ENCODE peak calls at places on chromosome 14, in six cellular contexts. One of them, this sample, is unnamed.

GRCh38 chr14:104094709-104095425 is 9.4 kb downstream of the ASPG start:
- DNase-seq in HepG2: no peak
- DNase-seq in GM12878: no peak
- DNase-seq in K562: peak
- DNase-seq in H1: peak
- DNase-seq in GM12891: peak
- DNase-seq in this sample: peak

GRCh38 chr14:104870368-104871144 is 5.5 kb downstream of the CEP170B start:
- DNase-seq in HepG2: peak
- DNase-seq in GM12878: no peak
- DNase-seq in K562: peak
- DNase-seq in H1: no peak
- DNase-seq in GM12891: no peak
- DNase-seq in this sample: no peak

GRCh38 chr14:58744951-58745350 is 107.2 kb downstream of the DACT1 start:
- DNase-seq in HepG2: no peak
- DNase-seq in GM12878: no peak
- DNase-seq in K562: no peak
- DNase-seq in H1: no peak
- DNase-seq in GM12891: no peak
- DNase-seq in this sample: no peak

GRCh38 chr14:83053022-83053710 is 1519.5 kb upstream of the SEL1L start:
- DNase-seq in HepG2: no peak
- DNase-seq in GM12878: no peak
- DNase-seq in K562: no peak
- DNase-seq in H1: no peak
- DNase-seq in GM12891: no peak
- DNase-seq in this sample: no peak

GRCh38 chr14:73717247-73717646 is 3.1 kb upstream of the PNMA1 start:
- DNase-seq in HepG2: no peak
- DNase-seq in GM12878: no peak
- DNase-seq in K562: no peak
- DNase-seq in H1: no peak
- DNase-seq in GM12891: no peak
- DNase-seq in this sample: no peak

GRCh38 chr14:104554088-104554607 is 25.4 kb upstream of the C14orf180 start:
- DNase-seq in HepG2: no peak
- DNase-seq in GM12878: no peak
- DNase-seq in K562: no peak
- DNase-seq in H1: no peak
- DNase-seq in GM12891: no peak
- DNase-seq in this sample: peak

GRCh38 chr14:56896231-56896630 is 86.0 kb upstream of the OTX2 start:
- DNase-seq in HepG2: no peak
- DNase-seq in GM12878: no peak
- DNase-seq in K562: no peak
- DNase-seq in H1: no peak
- DNase-seq in GM12891: no peak
- DNase-seq in this sample: no peak

GRCh38 chr14:53741379-53742225 is 215.0 kb downstream of the BMP4 start:
- DNase-seq in HepG2: no peak
- DNase-seq in GM12878: no peak
- DNase-seq in K562: no peak
- DNase-seq in H1: no peak
- DNase-seq in GM12891: no peak
- DNase-seq in this sample: no peak

GRCh38 chr14:36944307-36945010 is 227.9 kb downstream of the SLC25A21 start:
- DNase-seq in HepG2: no peak
- DNase-seq in GM12878: no peak
- DNase-seq in K562: peak
- DNase-seq in H1: no peak
- DNase-seq in GM12891: no peak
- DNase-seq in this sample: no peak

GRCh38 chr14:39367387-39367751 is 64.9 kb downstream of the FBXO33 start:
- DNase-seq in HepG2: no peak
- DNase-seq in GM12878: no peak
- DNase-seq in K562: no peak
- DNase-seq in H1: peak
- DNase-seq in GM12891: no peak
- DNase-seq in this sample: no peak

GRCh38 chr14:94505641-94506040 is 3.6 kb downstream of the SERPINA12 start:
- DNase-seq in HepG2: no peak
- DNase-seq in GM12878: no peak
- DNase-seq in K562: no peak
- DNase-seq in H1: no peak
- DNase-seq in GM12891: no peak
- DNase-seq in this sample: no peak

GRCh38 chr14:87233806-87234384 is 759.1 kb downstream of the GALC start:
- DNase-seq in HepG2: no peak
- DNase-seq in GM12878: no peak
- DNase-seq in K562: no peak
- DNase-seq in H1: no peak
- DNase-seq in GM12891: no peak
- DNase-seq in this sample: no peak

GRCh38 chr14:90093942-90094595 is 32.3 kb downstream of the KCNK13 start:
- DNase-seq in HepG2: no peak
- DNase-seq in GM12878: no peak
- DNase-seq in K562: no peak
- DNase-seq in H1: no peak
- DNase-seq in GM12891: no peak
- DNase-seq in this sample: no peak

GRCh38 chr14:58785741-58786140 is 148.0 kb downstream of the DACT1 start:
- DNase-seq in HepG2: no peak
- DNase-seq in GM12878: no peak
- DNase-seq in K562: no peak
- DNase-seq in H1: no peak
- DNase-seq in GM12891: no peak
- DNase-seq in this sample: no peak

GRCh38 chr14:104109121-104109541 is 23.6 kb downstream of the ASPG start:
- DNase-seq in HepG2: no peak
- DNase-seq in GM12878: no peak
- DNase-seq in K562: no peak
- DNase-seq in H1: no peak
- DNase-seq in GM12891: no peak
- DNase-seq in this sample: no peak

GRCh38 chr14:70654609-70655008 is 12.9 kb downstream of the TTC9 start:
- DNase-seq in HepG2: no peak
- DNase-seq in GM12878: peak
- DNase-seq in K562: no peak
- DNase-seq in H1: no peak
- DNase-seq in GM12891: no peak
- DNase-seq in this sample: no peak

GRCh38 chr14:20612403-20612802 is 21.2 kb upstream of the RNASE12 start:
- DNase-seq in HepG2: no peak
- DNase-seq in GM12878: no peak
- DNase-seq in K562: no peak
- DNase-seq in H1: no peak
- DNase-seq in GM12891: no peak
- DNase-seq in this sample: no peak

GRCh38 chr14:96284430-96284829 is 28.4 kb downstream of the BDKRB1 start:
- DNase-seq in HepG2: no peak
- DNase-seq in GM12878: no peak
- DNase-seq in K562: no peak
- DNase-seq in H1: no peak
- DNase-seq in GM12891: no peak
- DNase-seq in this sample: no peak

GRCh38 chr14:96286251-96286650 is 30.2 kb downstream of the BDKRB1 start:
- DNase-seq in HepG2: no peak
- DNase-seq in GM12878: no peak
- DNase-seq in K562: no peak
- DNase-seq in H1: no peak
- DNase-seq in GM12891: no peak
- DNase-seq in this sample: no peak

GRCh38 chr14:96284008-96284407 is 28.0 kb downstream of the BDKRB1 start:
- DNase-seq in HepG2: no peak
- DNase-seq in GM12878: no peak
- DNase-seq in K562: no peak
- DNase-seq in H1: no peak
- DNase-seq in GM12891: no peak
- DNase-seq in this sample: no peak

GRCh38 chr14:96285667-96286066 is 29.7 kb downstream of the BDKRB1 start:
- DNase-seq in HepG2: no peak
- DNase-seq in GM12878: no peak
- DNase-seq in K562: peak
- DNase-seq in H1: no peak
- DNase-seq in GM12891: no peak
- DNase-seq in this sample: no peak

GRCh38 chr14:96287856-96288255 is 31.8 kb downstream of the BDKRB1 start:
- DNase-seq in HepG2: no peak
- DNase-seq in GM12878: no peak
- DNase-seq in K562: no peak
- DNase-seq in H1: no peak
- DNase-seq in GM12891: no peak
- DNase-seq in this sample: no peak
- TF ChIP-seq TAF1 in HepG2: no peak
- TF ChIP-seq TAF1 in GM12878: no peak
- TF ChIP-seq TAF1 in K562: no peak
- TF ChIP-seq TAF1 in H1: no peak
- TF ChIP-seq TAF1 in GM12891: no peak
- TF ChIP-seq TAF1 in this sample: no peak

GRCh38 chr14:63962896-63963295 is 110.1 kb downstream of the SYNE2 start:
- DNase-seq in HepG2: no peak
- DNase-seq in GM12878: no peak
- DNase-seq in K562: no peak
- DNase-seq in H1: no peak
- DNase-seq in GM12891: no peak
- DNase-seq in this sample: no peak

GRCh38 chr14:63956326-63956725 is 103.5 kb downstream of the SYNE2 start:
- DNase-seq in HepG2: no peak
- DNase-seq in GM12878: no peak
- DNase-seq in K562: no peak
- DNase-seq in H1: no peak
- DNase-seq in GM12891: no peak
- DNase-seq in this sample: no peak

GRCh38 chr14:63964063-63964462 is 111.3 kb downstream of the SYNE2 start:
- DNase-seq in HepG2: no peak
- DNase-seq in GM12878: no peak
- DNase-seq in K562: no peak
- DNase-seq in H1: no peak
- DNase-seq in GM12891: no peak
- DNase-seq in this sample: no peak

GRCh38 chr14:63966407-63966806 is 113.6 kb downstream of the SYNE2 start:
- DNase-seq in HepG2: no peak
- DNase-seq in GM12878: no peak
- DNase-seq in K562: no peak
- DNase-seq in H1: no peak
- DNase-seq in GM12891: no peak
- DNase-seq in this sample: no peak

DNA sequence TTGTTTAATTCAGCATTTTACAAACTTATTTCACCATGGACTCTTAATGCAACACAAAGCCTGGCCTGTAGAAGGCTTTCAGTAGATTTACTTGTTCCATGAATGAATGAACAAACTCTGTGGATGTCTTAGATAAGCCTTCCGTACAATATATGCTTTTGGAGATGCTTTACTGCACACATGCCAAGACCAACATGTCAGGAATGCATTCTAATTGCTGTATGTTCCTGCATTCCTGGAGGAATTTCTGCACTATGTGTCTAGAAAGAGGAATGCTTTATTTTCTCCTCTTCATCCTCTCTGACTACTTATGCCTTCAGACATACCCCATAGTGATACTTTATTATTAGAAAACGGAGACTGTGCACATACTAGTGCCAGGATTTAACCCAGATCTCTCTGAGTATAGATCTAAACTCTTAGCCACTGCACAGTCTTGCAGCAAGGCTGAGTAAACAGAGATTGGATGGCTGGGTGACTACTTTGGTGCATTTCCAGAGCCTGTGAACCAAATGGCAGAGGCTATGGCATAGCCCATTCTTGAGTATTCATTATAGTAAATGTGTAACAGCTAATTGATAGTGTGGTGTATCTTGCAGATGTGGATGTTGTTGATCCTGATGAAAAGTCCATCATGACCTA is 108.2 kb downstream of the SYNE2 start:
- DNase-seq in HepG2: no peak
- DNase-seq in GM12878: no peak
- DNase-seq in K562: no peak
- DNase-seq in H1: no peak
- DNase-seq in GM12891: no peak
- DNase-seq in this sample: no peak
- TF ChIP-seq POLR2A in HepG2: no peak
- TF ChIP-seq POLR2A in GM12878: no peak
- TF ChIP-seq POLR2A in K562: no peak
- TF ChIP-seq POLR2A in H1: no peak
- TF ChIP-seq POLR2A in GM12891: no peak
- TF ChIP-seq POLR2A in this sample: no peak

GRCh38 chr14:84065811-84066210 is 1464.1 kb upstream of the FLRT2 start:
- DNase-seq in HepG2: no peak
- DNase-seq in GM12878: no peak
- DNase-seq in K562: no peak
- DNase-seq in H1: no peak
- DNase-seq in GM12891: no peak
- DNase-seq in this sample: no peak
- TF ChIP-seq TAF1 in HepG2: no peak
- TF ChIP-seq TAF1 in GM12878: no peak
- TF ChIP-seq TAF1 in K562: no peak
- TF ChIP-seq TAF1 in H1: no peak
- TF ChIP-seq TAF1 in GM12891: no peak
- TF ChIP-seq TAF1 in this sample: no peak

GRCh38 chr14:24131549-24131966 is 1.1 kb downstream of the FITM1 start:
- DNase-seq in HepG2: no peak
- DNase-seq in GM12878: no peak
- DNase-seq in K562: no peak
- DNase-seq in H1: no peak
- DNase-seq in GM12891: no peak
- DNase-seq in this sample: no peak

GRCh38 chr14:24129410-24129998 is 955 bp upstream of the FITM1 start:
- DNase-seq in HepG2: no peak
- DNase-seq in GM12878: no peak
- DNase-seq in K562: no peak
- DNase-seq in H1: no peak
- DNase-seq in GM12891: no peak
- DNase-seq in this sample: no peak

GRCh38 chr14:24130380-24130716 is at the start of gene FITM1:
- DNase-seq in HepG2: no peak
- DNase-seq in GM12878: no peak
- DNase-seq in K562: no peak
- DNase-seq in H1: no peak
- DNase-seq in GM12891: no peak
- DNase-seq in this sample: no peak

GRCh38 chr14:24132061-24132685 is 1.7 kb downstream of the FITM1 start:
- DNase-seq in HepG2: no peak
- DNase-seq in GM12878: no peak
- DNase-seq in K562: no peak
- DNase-seq in H1: no peak
- DNase-seq in GM12891: no peak
- DNase-seq in this sample: no peak

GRCh38 chr14:24130717-24131548 is 474 bp downstream of the FITM1 start:
- DNase-seq in HepG2: peak
- DNase-seq in GM12878: no peak
- DNase-seq in K562: no peak
- DNase-seq in H1: no peak
- DNase-seq in GM12891: no peak
- DNase-seq in this sample: no peak
- TF ChIP-seq POLR2A in HepG2: no peak
- TF ChIP-seq POLR2A in GM12878: no peak
- TF ChIP-seq POLR2A in K562: no peak
- TF ChIP-seq POLR2A in H1: no peak
- TF ChIP-seq POLR2A in GM12891: no peak
- TF ChIP-seq POLR2A in this sample: no peak